ENCODE peak calls at places on chromosomes 13 and 19, in eight cellular contexts. M is NCI-H748 treated with DMSO at 0.1 percent for 48 hours; W is nucleus accumbens; J is activated CD8-positive, alpha-beta memory T cell treated with anti-CD3 and anti-CD28 coated beads for 48 hours; Y is non-pigmented ciliary epithelial cell; T is AG08395; Q is amygdala; A is heart right ventricle. N is an unnamed sample.

GRCh38 chr19:45419895-45420294 is 3.8 kb downstream of the ERCC1 start:
- DNase-seq in A (no peak), T (no peak), M (no peak), Y (no peak), W (no peak), J (no peak), Q (no peak), N (no peak)

GRCh38 chr13:62799038-62799535 is 1383.4 kb upstream of the PCDH20 start:
- DNase-seq in Y (no peak), Q (no peak), T (no peak), J (no peak), A (no peak), M (no peak), W (no peak), N (no peak)

GRCh38 chr13:79519252-79519651 is 38.3 kb downstream of the NDFIP2 start:
- DNase-seq in W (no peak), Y (peak; percentile 19), T (peak; percentile 3), M (no peak), A (no peak), J (no peak), Q (no peak), N (peak; percentile 27)

GRCh38 chr19:18203408-18203862 is 407 bp downstream of the RAB3A start:
- DNase-seq in J (no peak), Q (no peak), W (peak; percentile 62), Y (no peak), T (no peak), A (peak; percentile 39), M (no peak), N (no peak)

GRCh38 chr13:111204438-111205177 is 89.5 kb downstream of the ARHGEF7 start:
- DNase-seq in J (no peak), M (no peak), Q (no peak), T (peak; percentile 73), W (no peak), A (no peak), Y (no peak), N (peak; percentile 89)

GRCh38 chr19:18832331-18833140 is 777 bp downstream of the UPF1 start:
- DNase-seq in W (no peak), M (no peak), T (no peak), Q (no peak), A (no peak), Y (no peak), J (no peak), N (peak; percentile 56)

GRCh38 chr13:30371649-30372265 is 50.5 kb upstream of the UBE2L5 start:
- DNase-seq in A (no peak), W (no peak), Y (no peak), J (no peak), M (no peak), Q (no peak), T (peak; percentile 61), N (peak; percentile 28)

GRCh38 chr13:107864543-107865460 is 350.5 kb downstream of the LIG4 start:
- DNase-seq in A (peak; percentile 35), M (peak; percentile 83), J (no peak), Q (no peak), Y (no peak), T (peak; percentile 23), W (no peak), N (peak; percentile 43)

GRCh38 chr13:64633948-64634347 is 2596.2 kb downstream of the PCDH9 start:
- DNase-seq in W (no peak), Q (no peak), T (no peak), J (no peak), Y (no peak), M (no peak), A (no peak), N (no peak)

GRCh38 chr19:32652893-32653625 is 21.9 kb downstream of the ANKRD27 start:
- DNase-seq in Y (peak; percentile 43), T (peak; percentile 37), M (no peak), J (no peak), Q (no peak), A (peak; percentile 80), W (peak; percentile 57), N (no peak)

GRCh38 chr13:35500071-35500595 is 23.6 kb upstream of the MAB21L1 start:
- DNase-seq in A (no peak), Q (no peak), T (no peak), J (no peak), Y (no peak), M (no peak), W (no peak), N (no peak)

GRCh38 chr13:49651775-49652690 is 23.7 kb downstream of the ARL11 start:
- DNase-seq in T (no peak), W (no peak), A (no peak), J (no peak), Y (no peak), Q (no peak), M (no peak), N (no peak)

GRCh38 chr13:44249439-44249838 is 124.2 kb upstream of the SERP2 start:
- DNase-seq in Q (no peak), M (no peak), Y (no peak), T (peak; percentile 72), W (no peak), A (peak; percentile 58), J (no peak), N (peak; percentile 68)

N was measured in GM03348.